ENCODE peak calls at places on chromosomes 2 and 18, in nine cellular contexts. L is NB4, Z is heart left ventricle, Q is uterus, S is endothelial cell of umbilical vein, C is fibroblast of the aortic adventitia, P is IMR-90, X is nephron progenitor cell, W is mammary epithelial cell. I is an unnamed sample.

GRCh38 chr2:200931227-200931626 is 32.2 kb downstream of the ORC2 start:
- DNase-seq in L (peak; percentile 67), Z (no peak), Q (no peak), S (no peak), C (peak; percentile 10), P (peak; percentile 27), X (no peak), W (no peak), I (no peak)

GRCh38 chr18:2293109-2293839 is 278.0 kb downstream of the METTL4 start:
- DNase-seq in L (peak; percentile 9), Z (no peak), Q (peak; percentile 11), S (no peak), C (no peak), P (no peak), X (no peak), W (no peak), I (no peak)

GRCh38 chr2:236872015-236872414 is 213.7 kb upstream of the COPS8 start:
- DNase-seq in L (no peak), Z (no peak), Q (no peak), S (no peak), C (no peak), P (no peak), X (no peak), W (no peak), I (no peak)

GRCh38 chr2:218317832-218318231 is 25.5 kb upstream of the TMBIM1 start:
- DNase-seq in L (no peak), Z (no peak), Q (no peak), S (no peak), C (no peak), P (no peak), X (no peak), W (no peak), I (no peak)

GRCh38 chr2:105068875-105069274 is 31.0 kb downstream of the MRPS9 start:
- DNase-seq in L (no peak), Z (no peak), Q (no peak), S (no peak), C (no peak), P (no peak), X (no peak), W (no peak), I (no peak)

GRCh38 chr2:10341193-10341592 is 38.5 kb downstream of the HPCAL1 start:
- DNase-seq in L (no peak), Z (no peak), Q (no peak), S (no peak), C (no peak), P (no peak), X (no peak), W (no peak), I (no peak)

GRCh38 chr18:45821667-45822066 is 3.8 kb upstream of the SIGLEC15 start:
- DNase-seq in L (no peak), Z (no peak), Q (no peak), S (no peak), C (no peak), P (no peak), X (no peak), W (no peak), I (no peak)

GRCh38 chr2:138185827-138186226 is 221.6 kb downstream of the HNMT start:
- DNase-seq in L (no peak), Z (no peak), Q (no peak), S (no peak), C (peak; percentile 21), P (no peak), X (no peak), W (no peak), I (no peak)

GRCh38 chr2:227528803-227529202 is 56.8 kb downstream of the AGFG1 start:
- DNase-seq in L (no peak), Z (no peak), Q (no peak), S (no peak), C (no peak), P (no peak), X (no peak), W (no peak), I (no peak)

GRCh38 chr2:238929242-238930081 is 81.6 kb downstream of the TWIST2 start:
- DNase-seq in L (no peak), Z (no peak), Q (peak; percentile 72), S (peak; percentile 93), C (peak; percentile 99), P (peak; percentile 30), X (no peak), W (no peak), I (no peak)

GRCh38 chr18:79919089-79919488 is 32.4 kb downstream of the SLC66A2 start:
- DNase-seq in L (no peak), Z (peak; percentile 9), Q (peak; percentile 10), S (no peak), C (no peak), P (no peak), X (no peak), W (no peak), I (peak; percentile 35)

GRCh38 chr2:195566201-195566600 is 90.8 kb upstream of the SLC39A10 start:
- DNase-seq in L (no peak), Z (no peak), Q (no peak), S (no peak), C (peak; percentile 67), P (no peak), X (no peak), W (no peak), I (no peak)

GRCh38 chr2:96962567-96963203 is 23.7 kb downstream of the FAM178B start:
- DNase-seq in L (no peak), Z (no peak), Q (no peak), S (no peak), C (no peak), P (no peak), X (no peak), W (no peak), I (no peak)

GRCh38 chr2:65349863-65350262 is 82.5 kb downstream of the SPRED2 start:
- DNase-seq in L (no peak), Z (peak; percentile 74), Q (peak; percentile 69), S (peak; percentile 71), C (peak; percentile 81), P (peak; percentile 86), X (no peak), W (peak; percentile 40), I (peak; percentile 58)

GRCh38 chr2:240411261-240412160 is 24.0 kb upstream of the GPC1 start:
- DNase-seq in L (no peak), Z (peak; percentile 14), Q (peak; percentile 8), S (no peak), C (no peak), P (no peak), X (peak; percentile 1), W (no peak), I (no peak)

GRCh38 chr2:6352906-6353515 is 512.7 kb downstream of the CMPK2 start:
- DNase-seq in L (peak; percentile 34), Z (peak; percentile 26), Q (no peak), S (no peak), C (peak; percentile 2), P (peak; percentile 58), X (peak; percentile 69), W (no peak), I (no peak)

GRCh38 chr2:133955174-133955573 is 298.7 kb upstream of the MGAT5 start:
- DNase-seq in L (no peak), Z (no peak), Q (no peak), S (no peak), C (no peak), P (no peak), X (no peak), W (no peak), I (no peak)
- TF ChIP-seq CTCF in L (no peak), Z (no peak), Q (no peak), S (no peak), C (no peak), P (no peak), X (no peak), W (no peak), I (no peak)

GRCh38 chr2:12718662-12719399 is 2.1 kb downstream of the TRIB2 start:
- DNase-seq in L (no peak), Z (no peak), Q (no peak), S (peak; percentile 30), C (no peak), P (no peak), X (peak; percentile 30), W (peak; percentile 22), I (no peak)
- TF ChIP-seq CTCF in L (no peak), Z (no peak), Q (no peak), S (no peak), C (no peak), P (no peak), X (no peak), W (peak; percentile 3), I (no peak)

DNA sequence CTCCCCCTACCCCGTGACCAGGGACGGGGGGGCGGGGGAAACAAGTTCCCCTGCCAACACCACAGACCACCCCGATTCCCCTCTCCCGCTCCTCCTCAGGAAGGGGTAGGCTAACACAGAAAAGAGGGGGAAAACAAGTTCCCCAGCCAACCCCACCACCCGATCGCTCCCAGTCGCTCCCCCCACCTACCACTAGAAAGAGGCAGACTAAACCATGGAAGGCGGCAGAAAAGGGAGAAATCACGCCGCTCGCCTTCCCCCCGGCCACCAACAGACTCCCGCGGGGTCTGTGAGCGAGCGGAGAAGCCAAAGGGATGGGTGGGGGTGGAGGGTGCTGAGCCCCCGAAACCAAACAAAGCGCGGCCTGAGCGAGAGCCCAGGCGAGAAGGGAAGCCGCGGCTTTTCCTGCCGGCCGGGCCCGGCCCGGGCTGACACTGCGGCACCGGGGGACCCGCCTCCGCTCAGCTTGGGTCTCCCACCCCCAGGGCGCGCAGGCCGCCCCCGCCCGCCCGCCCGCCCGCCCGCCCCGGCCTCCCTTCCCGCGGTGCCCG is 1.3 kb downstream of the FBXO11 start:
- DNase-seq in L (peak; percentile 65), Z (peak; percentile 41), Q (peak; percentile 29), S (peak; percentile 45), C (no peak), P (no peak), X (peak; percentile 41), W (peak; percentile 21), I (peak; percentile 48)
- TF ChIP-seq CTCF in L (no peak), Z (no peak), Q (no peak), S (no peak), C (no peak), P (no peak), X (no peak), W (no peak), I (no peak)

GRCh38 chr2:27288610-27289009 is 6.4 kb downstream of the TRIM54 start:
- DNase-seq in L (no peak), Z (no peak), Q (no peak), S (peak; percentile 94), C (no peak), P (no peak), X (no peak), W (no peak), I (no peak)

GRCh38 chr2:27296466-27296865 is 11.8 kb downstream of the UCN start:
- DNase-seq in L (peak; percentile 46), Z (no peak), Q (no peak), S (no peak), C (peak; percentile 66), P (no peak), X (no peak), W (no peak), I (no peak)

GRCh38 chr2:27290571-27290970 is 8.3 kb downstream of the TRIM54 start:
- DNase-seq in L (no peak), Z (no peak), Q (no peak), S (no peak), C (no peak), P (no peak), X (no peak), W (no peak), I (no peak)

GRCh38 chr2:27294928-27295327 is 12.7 kb downstream of the TRIM54 start:
- DNase-seq in L (no peak), Z (no peak), Q (no peak), S (no peak), C (no peak), P (no peak), X (no peak), W (no peak), I (no peak)

DNA sequence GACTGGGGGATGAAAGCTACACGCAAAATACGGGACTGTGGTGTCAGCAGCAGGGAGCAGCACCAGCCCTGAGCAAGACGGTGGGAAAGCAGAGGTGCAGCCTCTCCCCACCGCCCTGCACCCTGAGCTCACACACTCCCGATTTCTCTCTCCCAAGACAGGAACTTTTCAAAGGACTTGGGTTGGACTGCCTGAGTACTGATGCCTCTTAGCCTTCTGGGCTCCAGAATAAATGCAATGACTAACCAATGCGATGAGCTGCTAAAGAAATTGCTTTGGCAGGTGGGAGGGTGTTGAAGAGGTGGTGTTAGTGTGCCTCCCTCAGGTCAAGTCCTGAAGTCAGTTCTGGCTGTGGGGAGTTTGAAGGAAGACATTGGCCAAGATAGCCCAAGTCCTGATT is 9.6 kb downstream of the TRIM54 start:
- DNase-seq in L (peak; percentile 35), Z (no peak), Q (no peak), S (no peak), C (peak; percentile 47), P (no peak), X (no peak), W (peak; percentile 10), I (no peak)
- TF ChIP-seq CTCF in L (no peak), Z (no peak), Q (no peak), S (peak; percentile 6), C (peak; percentile 5), P (no peak), X (no peak), W (no peak), I (no peak)

I was measured in mesothelial cell of epicardium.